ENCODE peak calls at places on chromosome 9, in six cellular contexts. A, Y, I, C, F and B are unnamed samples.

GRCh38 chr9:91496351-91496750 is 72.7 kb upstream of the NFIL3 start:
- DNase-seq in Y (no peak), F (no peak), C (no peak), A (no peak), I (no peak), B (no peak)

GRCh38 chr9:110977259-110977709 is 61.0 kb downstream of the LPAR1 start:
- DNase-seq in F (no peak), I (peak), A (no peak), Y (no peak), C (no peak), B (peak)

GRCh38 chr9:125747765-125748510 is 765 bp downstream of the PBX3 start:
- DNase-seq in C (no peak), F (peak), A (no peak), I (peak), Y (peak), B (no peak)

GRCh38 chr9:113417370-113417769 is 6.8 kb downstream of the C9orf43 start:
- DNase-seq in F (no peak), Y (no peak), I (no peak), A (no peak), C (no peak), B (no peak)

GRCh38 chr9:25964239-25964638 is 286.0 kb upstream of the TUSC1 start:
- DNase-seq in I (peak), C (peak), F (peak), Y (no peak), A (no peak), B (peak)

GRCh38 chr9:86073839-86074238 is 25.5 kb downstream of the GOLM1 start:
- DNase-seq in I (no peak), Y (no peak), C (no peak), F (no peak), A (no peak), B (no peak)

GRCh38 chr9:82763631-82764030 is 299.3 kb downstream of the RASEF start:
- DNase-seq in Y (no peak), A (no peak), I (no peak), F (no peak), C (no peak), B (no peak)

GRCh38 chr9:85112933-85113418 is 443.4 kb downstream of the NTRK2 start:
- DNase-seq in A (no peak), C (no peak), Y (no peak), F (no peak), I (no peak), B (no peak)

GRCh38 chr9:22343218-22343611 is 103.4 kb upstream of the DMRTA1 start:
- DNase-seq in A (no peak), Y (no peak), I (no peak), F (no peak), C (no peak), B (no peak)

GRCh38 chr9:133874061-133874638 is 118.0 kb downstream of the VAV2 start:
- DNase-seq in A (no peak), Y (no peak), C (no peak), I (peak), F (peak), B (no peak)

GRCh38 chr9:130794923-130795495 is 40.0 kb upstream of the ABL1 start:
- DNase-seq in I (no peak), Y (no peak), A (no peak), F (no peak), C (no peak), B (no peak)

GRCh38 chr9:7147136-7148090 is 389.6 kb downstream of the KDM4C start:
- DNase-seq in C (no peak), F (no peak), Y (no peak), A (no peak), I (no peak), B (no peak)

GRCh38 chr9:20559236-20559896 is 62.9 kb downstream of the MLLT3 start:
- DNase-seq in C (no peak), F (no peak), A (no peak), Y (no peak), I (no peak), B (no peak)

GRCh38 chr9:97895695-97896332 is 26.5 kb downstream of the TRMO start:
- DNase-seq in F (peak), A (no peak), I (peak), Y (no peak), C (no peak), B (no peak)

GRCh38 chr9:33510264-33511183 is 13.5 kb upstream of the ANKRD18B start:
- DNase-seq in C (no peak), A (no peak), I (peak), F (peak), Y (peak), B (peak)

GRCh38 chr9:126149661-126150060 is 177.0 kb upstream of the MVB12B start:
- DNase-seq in A (no peak), Y (peak), F (no peak), C (no peak), I (no peak), B (no peak)

GRCh38 chr9:11275158-11275695 is 662.4 kb upstream of the PTPRD start:
- DNase-seq in F (no peak), I (no peak), A (no peak), Y (no peak), C (no peak), B (no peak)

GRCh38 chr9:109101810-109102209 is 17.9 kb downstream of the TMEM245 start:
- DNase-seq in C (no peak), A (no peak), I (peak), Y (no peak), F (peak), B (no peak)

GRCh38 chr9:21110708-21111576 is 30.7 kb downstream of the IFNW1 start:
- DNase-seq in A (no peak), C (peak), I (peak), Y (no peak), F (peak), B (peak)

GRCh38 chr9:89427621-89428221 is 70.2 kb downstream of the SEMA4D start:
- DNase-seq in F (no peak), Y (no peak), I (no peak), C (no peak), A (peak), B (no peak)

GRCh38 chr9:99998266-99998665 is 91.8 kb downstream of the STX17 start:
- DNase-seq in Y (peak), I (no peak), F (peak), C (no peak), A (no peak), B (no peak)